ENCODE peak calls at places on chromosome 15, in eight cellular contexts. Y, T, N, R, Q, B, V and M are unnamed samples.

GRCh38 chr15:100842756-100843730 is 36.6 kb upstream of the ALDH1A3 start:
- DNase-seq in Q (no peak), T (no peak), Y (no peak), N (no peak), V (no peak), R (no peak), B (no peak), M (no peak)

GRCh38 chr15:82532383-82532990 is 7.8 kb downstream of the RPS17 start:
- DNase-seq in B (no peak), N (peak; percentile 63), V (no peak), T (no peak), Y (no peak), R (no peak), Q (no peak), M (no peak)

GRCh38 chr15:52528465-52529288 is at the start of gene MYO5A:
- DNase-seq in B (peak; percentile 79), V (peak; percentile 65), Q (no peak), R (peak; percentile 82), Y (peak; percentile 22), T (peak; percentile 54), N (peak; percentile 96), M (no peak)

GRCh38 chr15:85417276-85417675 is 36.9 kb downstream of the AKAP13 start:
- DNase-seq in V (no peak), T (no peak), N (no peak), Q (no peak), R (no peak), B (no peak), Y (no peak), M (no peak)

GRCh38 chr15:71151061-71151460 is 35.8 kb downstream of the THSD4 start:
- DNase-seq in N (no peak), R (no peak), T (no peak), Q (no peak), Y (no peak), V (no peak), B (no peak), M (no peak)

GRCh38 chr15:68205558-68205944 is 419 bp upstream of the CALML4 start:
- DNase-seq in N (no peak), V (no peak), B (no peak), R (no peak), Y (no peak), T (no peak), Q (no peak), M (no peak)

GRCh38 chr15:96330064-96330449 is 443 bp upstream of the NR2F2 start:
- DNase-seq in Q (no peak), N (peak; percentile 80), B (peak; percentile 81), Y (peak; percentile 51), V (no peak), R (no peak), T (peak; percentile 65), M (no peak)

GRCh38 chr15:68208641-68209240 is 3.6 kb upstream of the CALML4 start:
- DNase-seq in Q (no peak), R (no peak), T (peak; percentile 39), Y (no peak), N (no peak), B (no peak), V (no peak), M (no peak)

GRCh38 chr15:41367418-41367817 is 34.7 kb downstream of the NUSAP1 start:
- DNase-seq in B (no peak), T (no peak), Q (no peak), N (no peak), V (no peak), Y (no peak), R (no peak), M (no peak)

GRCh38 chr15:38080651-38081271 is 146.3 kb downstream of the TMCO5A start:
- DNase-seq in V (no peak), N (no peak), R (no peak), Y (no peak), B (no peak), Q (no peak), T (no peak), M (no peak)

GRCh38 chr15:26235148-26235769 is 372.1 kb upstream of the ATP10A start:
- DNase-seq in V (no peak), N (no peak), T (no peak), B (peak; percentile 71), Q (no peak), R (no peak), Y (no peak), M (no peak)

GRCh38 chr15:77622212-77622941 is 10.3 kb downstream of the LINGO1 start:
- DNase-seq in Q (no peak), Y (no peak), R (peak; percentile 67), N (no peak), T (no peak), V (no peak), B (no peak), M (no peak)

GRCh38 chr15:78090422-78090821 is 1.9 kb upstream of the SH2D7 start:
- DNase-seq in R (no peak), N (no peak), T (no peak), V (no peak), Q (no peak), Y (no peak), B (no peak), M (no peak)

GRCh38 chr15:65937476-65937875 is 68.2 kb downstream of the RAB11A start:
- DNase-seq in R (peak; percentile 48), T (no peak), B (no peak), Y (no peak), V (no peak), N (no peak), Q (no peak), M (no peak)

GRCh38 chr15:62105266-62105665 is 38.5 kb downstream of the C2CD4A start:
- DNase-seq in Y (no peak), R (no peak), V (no peak), B (no peak), N (no peak), Q (no peak), T (no peak), M (no peak)

GRCh38 chr15:58268746-58269145 is 130.6 kb downstream of the AQP9 start:
- DNase-seq in Q (no peak), N (no peak), R (no peak), V (no peak), T (no peak), Y (no peak), B (no peak), M (no peak)

GRCh38 chr15:68201879-68202261 is 3.3 kb downstream of the CALML4 start:
- DNase-seq in B (no peak), Y (no peak), T (no peak), N (no peak), R (no peak), V (no peak), Q (no peak), M (no peak)

GRCh38 chr15:72227720-72228119 is 3.3 kb downstream of the PKM start:
- DNase-seq in V (no peak), N (no peak), R (no peak), B (no peak), Q (no peak), T (no peak), Y (no peak), M (no peak)

GRCh38 chr15:94487635-94488034 is 256.3 kb downstream of the MCTP2 start:
- DNase-seq in B (no peak), Q (no peak), R (no peak), N (no peak), V (no peak), Y (no peak), T (no peak), M (no peak)

GRCh38 chr15:77860101-77860691 is 217.3 kb downstream of the TBC1D2B start:
- DNase-seq in T (peak; percentile 43), Q (no peak), R (no peak), B (no peak), V (no peak), Y (no peak), N (peak; percentile 53), M (no peak)

GRCh38 chr15:42508263-42508690 is 12.8 kb downstream of the SNAP23 start:
- DNase-seq in V (no peak), Y (no peak), N (no peak), T (no peak), B (no peak), R (peak; percentile 22), Q (no peak), M (no peak)
- TF ChIP-seq POLR2AphosphoS5 in V (no peak), Y (no peak), N (no peak), T (peak; percentile 45), B (no peak), R (no peak), Q (no peak), M (no peak)

DNA sequence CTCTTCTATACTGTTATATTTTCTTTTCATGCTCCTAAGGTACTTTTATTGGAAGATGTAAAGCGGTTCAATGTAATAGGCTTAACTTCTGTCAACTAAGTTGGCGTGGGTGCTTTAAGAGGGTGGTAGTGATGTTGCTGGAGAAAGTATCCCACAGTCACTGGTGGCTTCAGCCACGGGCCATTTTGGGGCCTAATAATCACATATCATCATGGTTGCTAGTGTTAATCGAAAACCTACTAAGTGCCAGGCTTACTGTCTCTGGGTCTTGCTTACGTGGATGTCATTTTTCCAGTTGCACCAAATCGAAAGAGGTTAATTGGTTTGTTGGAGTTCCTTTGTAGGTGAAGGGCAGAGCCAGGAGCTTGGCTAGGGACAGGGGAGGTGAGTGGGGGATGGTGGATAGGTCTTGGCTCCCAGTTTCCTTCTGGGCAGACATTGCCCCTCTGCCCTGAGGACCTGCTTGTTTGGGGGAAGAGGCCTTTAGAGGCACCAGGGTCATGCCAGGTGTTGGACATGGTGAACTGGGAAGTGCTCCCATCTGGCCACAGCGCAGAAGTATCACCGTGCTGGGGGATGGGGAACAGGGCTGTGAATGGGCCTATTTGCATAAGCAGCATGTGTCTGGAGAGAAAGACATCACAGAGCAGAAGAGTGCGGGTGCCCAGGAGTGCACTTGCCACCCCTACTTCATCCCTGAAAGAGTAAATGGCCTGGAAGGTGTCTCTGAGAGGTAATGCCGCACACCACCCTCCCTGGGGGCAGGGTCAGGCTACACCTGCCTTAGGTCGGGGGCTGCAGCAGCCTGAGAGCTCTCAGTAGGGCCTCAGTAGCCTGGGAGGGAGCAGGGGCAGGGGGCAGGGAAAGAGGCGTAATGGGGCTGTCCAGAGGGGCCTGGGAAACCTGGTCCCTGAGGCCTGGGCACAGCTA is 62.4 kb upstream of the POLG start:
- DNase-seq in Q (no peak), B (no peak), Y (no peak), V (no peak), R (no peak), T (no peak), N (peak; percentile 58), M (no peak)
- TF ChIP-seq POLR2AphosphoS5 in Q (no peak), B (peak; percentile 29), Y (no peak), V (no peak), R (no peak), T (no peak), N (no peak), M (no peak)

DNA sequence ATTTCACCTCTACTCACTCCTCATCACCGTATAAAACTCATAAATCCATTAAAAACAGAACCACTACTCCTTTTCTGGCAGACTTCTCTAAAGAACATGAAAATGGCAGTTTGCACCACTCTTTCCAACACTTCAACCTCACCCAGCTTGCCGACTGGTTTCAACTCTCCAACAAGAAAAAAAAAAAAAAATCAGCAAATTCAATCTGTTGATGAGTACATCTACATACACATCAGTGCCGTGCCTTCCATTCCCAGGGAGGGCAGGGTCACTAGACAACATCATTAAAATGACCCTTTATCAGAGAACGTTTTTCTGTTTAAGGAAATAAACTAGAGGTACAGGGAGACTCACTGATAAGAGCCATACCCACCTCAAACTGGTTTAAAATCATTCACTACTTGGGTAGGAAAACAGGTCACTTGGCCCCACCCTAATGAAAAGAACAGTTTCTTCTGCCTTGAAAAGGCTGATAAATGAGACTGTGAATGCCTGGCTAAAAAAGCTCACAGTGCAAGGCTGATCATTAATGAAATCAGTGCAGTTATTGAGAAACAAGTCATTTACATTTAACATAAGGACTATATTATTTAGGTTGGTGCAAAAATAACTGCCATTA is 6.0 kb downstream of the ANXA2 start:
- DNase-seq in Y (no peak), R (no peak), V (no peak), T (no peak), Q (no peak), N (no peak), B (no peak), M (no peak)
- TF ChIP-seq POLR2AphosphoS5 in Y (no peak), R (no peak), V (no peak), T (no peak), Q (no peak), N (no peak), B (no peak), M (peak; percentile 62)

GRCh38 chr15:56732881-56733130 is 503 bp downstream of the ZNF280D start:
- DNase-seq in R (no peak), Y (peak; percentile 15), N (no peak), B (no peak), Q (no peak), V (no peak), T (no peak), M (no peak)
- TF ChIP-seq POLR2AphosphoS5 in R (no peak), Y (no peak), N (no peak), B (no peak), Q (no peak), V (no peak), T (peak; percentile 27), M (no peak)